ENCODE peak calls at places on chromosomes 1 and 21, in seven cellular contexts. One of them, this sample, is unnamed.

GRCh38 chr1:81391100-81391828 is 409.5 kb upstream of the ADGRL2 start:
- DNase-seq in transverse colon: peak
- DNase-seq in esophagus muscularis mucosa: no peak
- DNase-seq in endothelial cell of umbilical vein: no peak
- DNase-seq in breast epithelium: no peak
- DNase-seq in vagina: no peak
- DNase-seq in Panc1: no peak
- DNase-seq in this sample: no peak

GRCh38 chr1:93766451-93766850 is 84.8 kb upstream of the BCAR3 start:
- DNase-seq in transverse colon: no peak
- DNase-seq in esophagus muscularis mucosa: no peak
- DNase-seq in endothelial cell of umbilical vein: no peak
- DNase-seq in breast epithelium: no peak
- DNase-seq in vagina: no peak
- DNase-seq in Panc1: no peak
- DNase-seq in this sample: no peak

GRCh38 chr1:19654886-19655717 is 9.6 kb upstream of the HTR6 start:
- DNase-seq in transverse colon: no peak
- DNase-seq in esophagus muscularis mucosa: no peak
- DNase-seq in endothelial cell of umbilical vein: no peak
- DNase-seq in breast epithelium: no peak
- DNase-seq in vagina: no peak
- DNase-seq in Panc1: no peak
- DNase-seq in this sample: no peak

GRCh38 chr1:45979778-45980176 is 152.7 kb downstream of the PIK3R3 start:
- DNase-seq in transverse colon: peak
- DNase-seq in esophagus muscularis mucosa: no peak
- DNase-seq in endothelial cell of umbilical vein: no peak
- DNase-seq in breast epithelium: no peak
- DNase-seq in vagina: no peak
- DNase-seq in Panc1: no peak
- DNase-seq in this sample: no peak

GRCh38 chr1:41619511-41620364 is 135.3 kb upstream of the EDN2 start:
- DNase-seq in transverse colon: no peak
- DNase-seq in esophagus muscularis mucosa: peak
- DNase-seq in endothelial cell of umbilical vein: no peak
- DNase-seq in breast epithelium: no peak
- DNase-seq in vagina: peak
- DNase-seq in Panc1: no peak
- DNase-seq in this sample: no peak

GRCh38 chr21:42307106-42307505 is 8.1 kb downstream of the TFF3 start:
- DNase-seq in transverse colon: no peak
- DNase-seq in esophagus muscularis mucosa: no peak
- DNase-seq in endothelial cell of umbilical vein: no peak
- DNase-seq in breast epithelium: no peak
- DNase-seq in vagina: no peak
- DNase-seq in Panc1: no peak
- DNase-seq in this sample: no peak

GRCh38 chr1:29520571-29521437 is 284.5 kb downstream of the PTPRU start:
- DNase-seq in transverse colon: no peak
- DNase-seq in esophagus muscularis mucosa: no peak
- DNase-seq in endothelial cell of umbilical vein: no peak
- DNase-seq in breast epithelium: peak
- DNase-seq in vagina: peak
- DNase-seq in Panc1: no peak
- DNase-seq in this sample: no peak

GRCh38 chr1:165355977-165356811 is at the start of gene LMX1A:
- DNase-seq in transverse colon: peak
- DNase-seq in esophagus muscularis mucosa: peak
- DNase-seq in endothelial cell of umbilical vein: no peak
- DNase-seq in breast epithelium: no peak
- DNase-seq in vagina: no peak
- DNase-seq in Panc1: no peak
- DNase-seq in this sample: no peak

GRCh38 chr1:119631433-119632102 is 16.5 kb downstream of the ZNF697 start:
- DNase-seq in transverse colon: peak
- DNase-seq in esophagus muscularis mucosa: peak
- DNase-seq in endothelial cell of umbilical vein: peak
- DNase-seq in breast epithelium: peak
- DNase-seq in vagina: no peak
- DNase-seq in Panc1: no peak
- DNase-seq in this sample: no peak

GRCh38 chr1:98327151-98327918 is 334.2 kb upstream of the SNX7 start:
- DNase-seq in transverse colon: no peak
- DNase-seq in esophagus muscularis mucosa: no peak
- DNase-seq in endothelial cell of umbilical vein: peak
- DNase-seq in breast epithelium: no peak
- DNase-seq in vagina: no peak
- DNase-seq in Panc1: no peak
- DNase-seq in this sample: no peak

GRCh38 chr1:217363319-217363718 is 267.6 kb downstream of the GPATCH2 start:
- DNase-seq in transverse colon: no peak
- DNase-seq in esophagus muscularis mucosa: no peak
- DNase-seq in endothelial cell of umbilical vein: no peak
- DNase-seq in breast epithelium: no peak
- DNase-seq in vagina: no peak
- DNase-seq in Panc1: no peak
- DNase-seq in this sample: no peak

GRCh38 chr1:12342261-12343003 is 112.6 kb downstream of the VPS13D start:
- DNase-seq in transverse colon: no peak
- DNase-seq in esophagus muscularis mucosa: no peak
- DNase-seq in endothelial cell of umbilical vein: no peak
- DNase-seq in breast epithelium: no peak
- DNase-seq in vagina: no peak
- DNase-seq in Panc1: no peak
- DNase-seq in this sample: no peak

GRCh38 chr1:100565533-100565932 is 27.6 kb downstream of the GPR88 start:
- DNase-seq in transverse colon: no peak
- DNase-seq in esophagus muscularis mucosa: no peak
- DNase-seq in endothelial cell of umbilical vein: no peak
- DNase-seq in breast epithelium: no peak
- DNase-seq in vagina: no peak
- DNase-seq in Panc1: no peak
- DNase-seq in this sample: no peak

DNA sequence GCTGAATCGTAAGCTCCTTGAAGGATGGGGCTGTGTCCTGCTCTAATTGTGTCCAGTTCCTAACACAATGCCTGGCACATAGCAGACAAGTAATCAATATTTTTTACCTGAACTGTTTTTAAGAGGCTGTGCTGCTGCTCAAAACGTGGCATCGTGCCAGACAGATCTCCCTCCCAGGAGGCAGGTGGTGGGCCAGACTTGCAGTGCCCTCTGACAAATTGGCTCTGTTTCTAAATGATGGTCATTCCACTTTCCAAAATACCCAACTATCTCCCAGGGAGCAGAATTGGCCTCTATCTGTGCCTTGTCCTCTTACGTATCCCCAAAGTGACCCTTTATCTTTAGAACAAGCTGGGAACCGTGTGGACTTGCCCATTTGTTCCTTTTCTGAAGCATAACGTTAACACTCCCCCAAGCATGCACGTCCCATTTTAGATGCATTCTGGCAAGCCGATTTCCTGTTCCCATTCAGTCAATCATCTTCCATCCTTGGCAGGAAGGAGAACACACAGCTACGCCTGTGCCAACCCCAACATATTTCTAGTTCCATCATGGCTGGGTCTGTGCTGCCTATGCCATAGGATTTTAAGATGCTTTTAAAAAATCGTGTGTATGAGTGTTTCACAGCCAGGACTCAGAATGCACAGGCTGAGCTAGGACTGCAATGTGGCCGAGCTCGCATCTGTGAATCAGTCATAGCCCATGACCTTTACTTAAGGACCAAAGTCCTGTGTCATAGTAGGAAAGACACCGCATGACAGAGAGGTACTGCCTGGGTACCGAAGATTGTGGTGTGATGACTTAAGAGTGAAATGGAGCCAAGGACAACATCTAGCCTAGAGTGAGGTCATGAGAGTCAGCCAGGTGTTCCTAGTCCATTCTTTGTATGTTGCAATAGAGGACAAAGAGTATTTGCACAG is 408.6 kb downstream of the PRDM2 start:
- DNase-seq in transverse colon: no peak
- DNase-seq in esophagus muscularis mucosa: peak
- DNase-seq in endothelial cell of umbilical vein: no peak
- DNase-seq in breast epithelium: no peak
- DNase-seq in vagina: peak
- DNase-seq in Panc1: no peak
- DNase-seq in this sample: no peak
- H3K27ac ChIP-seq in transverse colon: no peak
- H3K27ac ChIP-seq in esophagus muscularis mucosa: peak
- H3K27ac ChIP-seq in endothelial cell of umbilical vein: no peak
- H3K27ac ChIP-seq in breast epithelium: no peak
- H3K27ac ChIP-seq in vagina: no peak
- H3K27ac ChIP-seq in Panc1: no peak
- H3K27ac ChIP-seq in this sample: no peak

GRCh38 chr1:226660410-226661182 is 78.5 kb downstream of the ITPKB start:
- DNase-seq in transverse colon: no peak
- DNase-seq in esophagus muscularis mucosa: no peak
- DNase-seq in endothelial cell of umbilical vein: peak
- DNase-seq in breast epithelium: no peak
- DNase-seq in vagina: no peak
- DNase-seq in Panc1: no peak
- DNase-seq in this sample: peak
- TF ChIP-seq POLR2AphosphoS5 in transverse colon: no peak
- TF ChIP-seq POLR2AphosphoS5 in esophagus muscularis mucosa: no peak
- TF ChIP-seq POLR2AphosphoS5 in endothelial cell of umbilical vein: no peak
- TF ChIP-seq POLR2AphosphoS5 in breast epithelium: no peak
- TF ChIP-seq POLR2AphosphoS5 in vagina: peak
- TF ChIP-seq POLR2AphosphoS5 in Panc1: no peak
- TF ChIP-seq POLR2AphosphoS5 in this sample: no peak

GRCh38 chr1:178241057-178241456 is 147.2 kb downstream of the RASAL2 start:
- DNase-seq in transverse colon: no peak
- DNase-seq in esophagus muscularis mucosa: no peak
- DNase-seq in endothelial cell of umbilical vein: peak
- DNase-seq in breast epithelium: no peak
- DNase-seq in vagina: no peak
- DNase-seq in Panc1: no peak
- DNase-seq in this sample: no peak

GRCh38 chr1:178243119-178243518 is 149.2 kb downstream of the RASAL2 start:
- DNase-seq in transverse colon: no peak
- DNase-seq in esophagus muscularis mucosa: no peak
- DNase-seq in endothelial cell of umbilical vein: no peak
- DNase-seq in breast epithelium: no peak
- DNase-seq in vagina: no peak
- DNase-seq in Panc1: no peak
- DNase-seq in this sample: no peak

GRCh38 chr1:178243890-178244289 is 150.0 kb downstream of the RASAL2 start:
- DNase-seq in transverse colon: no peak
- DNase-seq in esophagus muscularis mucosa: no peak
- DNase-seq in endothelial cell of umbilical vein: no peak
- DNase-seq in breast epithelium: no peak
- DNase-seq in vagina: no peak
- DNase-seq in Panc1: no peak
- DNase-seq in this sample: no peak

GRCh38 chr1:178241837-178242236 is 147.9 kb downstream of the RASAL2 start:
- DNase-seq in transverse colon: no peak
- DNase-seq in esophagus muscularis mucosa: no peak
- DNase-seq in endothelial cell of umbilical vein: no peak
- DNase-seq in breast epithelium: no peak
- DNase-seq in vagina: no peak
- DNase-seq in Panc1: no peak
- DNase-seq in this sample: no peak

GRCh38 chr1:178238722-178239510 is 145.0 kb downstream of the RASAL2 start:
- DNase-seq in transverse colon: no peak
- DNase-seq in esophagus muscularis mucosa: no peak
- DNase-seq in endothelial cell of umbilical vein: peak
- DNase-seq in breast epithelium: no peak
- DNase-seq in vagina: no peak
- DNase-seq in Panc1: peak
- DNase-seq in this sample: no peak
- H3K4me3 ChIP-seq in transverse colon: no peak
- H3K4me3 ChIP-seq in esophagus muscularis mucosa: no peak
- H3K4me3 ChIP-seq in endothelial cell of umbilical vein: no peak
- H3K4me3 ChIP-seq in breast epithelium: no peak
- H3K4me3 ChIP-seq in vagina: no peak
- H3K4me3 ChIP-seq in Panc1: no peak
- H3K4me3 ChIP-seq in this sample: no peak

DNA sequence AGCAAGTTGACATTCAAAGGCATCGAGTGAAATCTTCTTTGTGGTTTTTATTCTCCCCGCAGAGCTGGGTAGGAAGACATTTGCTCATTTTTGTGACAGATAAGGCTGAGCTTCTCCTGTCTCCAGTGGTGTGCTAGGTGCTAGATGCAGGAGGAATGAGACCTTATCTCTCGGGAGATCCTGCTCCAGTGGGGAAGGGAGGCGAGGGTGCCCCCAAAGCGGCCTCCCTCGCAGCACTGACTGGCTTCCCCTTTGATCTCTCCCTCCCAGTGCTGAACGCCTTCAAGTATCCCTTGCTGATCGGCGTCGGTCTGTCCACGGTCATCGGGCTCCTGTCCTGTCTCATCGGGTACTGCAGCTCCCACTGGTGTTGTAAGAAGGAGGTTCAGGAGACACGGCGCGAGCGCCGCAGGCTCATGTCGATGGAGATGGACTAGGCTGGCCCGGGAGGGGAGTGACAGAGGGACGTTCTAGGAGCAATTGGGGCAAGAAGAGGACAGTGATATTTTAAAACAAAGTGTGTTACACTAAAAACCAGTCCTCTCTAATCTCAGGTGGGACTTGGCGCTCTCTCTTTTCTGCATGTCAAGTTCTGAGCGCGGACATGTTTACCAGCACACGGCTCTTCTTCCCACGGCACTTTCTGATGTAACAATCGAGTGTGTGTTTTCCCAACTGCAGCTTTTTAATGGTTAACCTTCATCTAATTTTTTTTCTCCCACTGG is 14.9 kb upstream of the CD101 start:
- DNase-seq in transverse colon: no peak
- DNase-seq in esophagus muscularis mucosa: no peak
- DNase-seq in endothelial cell of umbilical vein: no peak
- DNase-seq in breast epithelium: no peak
- DNase-seq in vagina: no peak
- DNase-seq in Panc1: no peak
- DNase-seq in this sample: no peak
- H3K27ac ChIP-seq in transverse colon: no peak
- H3K27ac ChIP-seq in esophagus muscularis mucosa: no peak
- H3K27ac ChIP-seq in endothelial cell of umbilical vein: no peak
- H3K27ac ChIP-seq in breast epithelium: no peak
- H3K27ac ChIP-seq in vagina: no peak
- H3K27ac ChIP-seq in Panc1: no peak
- H3K27ac ChIP-seq in this sample: no peak

GRCh38 chr1:208243851-208244583 is at the start of gene PLXNA2:
- DNase-seq in transverse colon: peak
- DNase-seq in esophagus muscularis mucosa: peak
- DNase-seq in endothelial cell of umbilical vein: peak
- DNase-seq in breast epithelium: peak
- DNase-seq in vagina: no peak
- DNase-seq in Panc1: no peak
- DNase-seq in this sample: peak
- TF ChIP-seq POLR2AphosphoS5 in transverse colon: peak
- TF ChIP-seq POLR2AphosphoS5 in esophagus muscularis mucosa: peak
- TF ChIP-seq POLR2AphosphoS5 in endothelial cell of umbilical vein: peak
- TF ChIP-seq POLR2AphosphoS5 in breast epithelium: peak
- TF ChIP-seq POLR2AphosphoS5 in vagina: peak
- TF ChIP-seq POLR2AphosphoS5 in Panc1: no peak
- TF ChIP-seq POLR2AphosphoS5 in this sample: no peak

GRCh38 chr1:212928323-212929281 is 21.7 kb upstream of the VASH2 start:
- DNase-seq in transverse colon: no peak
- DNase-seq in esophagus muscularis mucosa: peak
- DNase-seq in endothelial cell of umbilical vein: no peak
- DNase-seq in breast epithelium: no peak
- DNase-seq in vagina: peak
- DNase-seq in Panc1: no peak
- DNase-seq in this sample: no peak
- H3K4me3 ChIP-seq in transverse colon: no peak
- H3K4me3 ChIP-seq in esophagus muscularis mucosa: no peak
- H3K4me3 ChIP-seq in endothelial cell of umbilical vein: no peak
- H3K4me3 ChIP-seq in breast epithelium: no peak
- H3K4me3 ChIP-seq in vagina: no peak
- H3K4me3 ChIP-seq in Panc1: no peak
- H3K4me3 ChIP-seq in this sample: no peak

This sample was measured in HL-60.